ENCODE peak calls at places on chromosomes 16 and 17, in six cellular contexts. M is AG10803; G is ACHN; V is T-helper 1 cell; W is uterus; O is naive thymus-derived CD8-positive, alpha-beta T cell. I is an unnamed sample.

GRCh38 chr17:48378238-48378637 is 51.8 kb downstream of the SKAP1 start:
- DNase-seq in M (no peak), G (no peak), V (no peak), W (no peak), O (no peak), I (no peak)

GRCh38 chr17:68437979-68438877 is 19.1 kb downstream of the WIPI1 start:
- DNase-seq in M (no peak), G (no peak), V (no peak), W (no peak), O (no peak), I (no peak)

GRCh38 chr16:1973461-1974156 is 1.8 kb downstream of the TBL3 start:
- DNase-seq in M (no peak), G (no peak), V (no peak), W (no peak), O (no peak), I (no peak)

GRCh38 chr17:1056761-1057160 is 59.8 kb downstream of the TIMM22 start:
- DNase-seq in M (no peak), G (no peak), V (no peak), W (no peak), O (no peak), I (no peak)

GRCh38 chr16:324451-325334 is 27.8 kb downstream of the AXIN1 start:
- DNase-seq in M (no peak), G (no peak), V (peak; percentile 61), W (no peak), O (peak; percentile 83), I (no peak)

GRCh38 chr16:57380671-57381462 is 8.6 kb downstream of the CX3CL1 start:
- DNase-seq in M (no peak), G (peak; percentile 36), V (no peak), W (no peak), O (no peak), I (no peak)

GRCh38 chr17:78826836-78827509 is 13.6 kb downstream of the USP36 start:
- DNase-seq in M (no peak), G (no peak), V (no peak), W (no peak), O (no peak), I (no peak)

GRCh38 chr17:3738562-3739295 is 15.0 kb downstream of the HASPIN start:
- DNase-seq in M (no peak), G (peak; percentile 15), V (no peak), W (no peak), O (peak; percentile 49), I (peak; percentile 8)

GRCh38 chr17:49861150-49861884 is 13.4 kb upstream of the TAC4 start:
- DNase-seq in M (peak; percentile 31), G (peak; percentile 45), V (no peak), W (peak; percentile 40), O (peak; percentile 44), I (peak; percentile 66)

GRCh38 chr17:753407-753806 is 1.3 kb upstream of the GEMIN4 start:
- DNase-seq in M (no peak), G (no peak), V (no peak), W (no peak), O (no peak), I (no peak)

I was measured in NCI-H2227 treated with DMSO at 0.1 percent for 48 hours.